ENCODE peak calls at places on chromosomes 13 and 19, in four cellular contexts. E is A172; V is RCC 7860; M is activated CD4-positive, alpha-beta T cell treated with anti-CD3 and anti-CD28 coated beads, Interleukin-2, amount 50 U/mL, for 1 hour. U is an unnamed sample.

GRCh38 chr19:4391701-4392543 is 8.4 kb downstream of the SH3GL1 start:
- DNase-seq in E (peak; percentile 35), V (no peak), M (no peak), U (no peak)

GRCh38 chr19:45251452-45252354 is 632 bp downstream of the MARK4 start:
- DNase-seq in E (no peak), V (no peak), M (no peak), U (no peak)

GRCh38 chr19:39971380-39971841 is 446 bp downstream of the PSMC4 start:
- DNase-seq in E (peak; percentile 6), V (no peak), M (no peak), U (peak; percentile 30)

GRCh38 chr19:18270304-18270703 is 3.9 kb downstream of the IQCN start:
- DNase-seq in E (no peak), V (no peak), M (no peak), U (no peak)

GRCh38 chr13:67390462-67391093 is 160.4 kb upstream of the PCDH9 start:
- DNase-seq in E (peak; percentile 8), V (no peak), M (no peak), U (peak; percentile 5)

GRCh38 chr13:91228083-91228482 is 119.4 kb upstream of the MIR17HG start:
- DNase-seq in E (no peak), V (no peak), M (no peak), U (no peak)

GRCh38 chr13:104855581-104855980 is 1679.9 kb downstream of the EFNB2 start:
- DNase-seq in E (no peak), V (no peak), M (no peak), U (no peak)

GRCh38 chr13:58097831-58098230 is 466.3 kb downstream of the PCDH17 start:
- DNase-seq in E (peak; percentile 5), V (no peak), M (no peak), U (no peak)

GRCh38 chr13:31846182-31846938 is 107.0 kb downstream of the RXFP2 start:
- DNase-seq in E (peak; percentile 45), V (peak; percentile 45), M (peak; percentile 48), U (peak; percentile 63)

GRCh38 chr19:35642798-35643254 is 1.3 kb downstream of the ETV2 start:
- DNase-seq in E (no peak), V (no peak), M (no peak), U (no peak)

GRCh38 chr13:98896868-98897144 is 81.1 kb downstream of the DOCK9 start:
- DNase-seq in E (no peak), V (no peak), M (no peak), U (no peak)

GRCh38 chr19:49585023-49585422 is 3.9 kb downstream of the PRRG2 start:
- DNase-seq in E (no peak), V (no peak), M (no peak), U (no peak)

GRCh38 chr13:50141660-50142010 is 126.4 kb downstream of the KCNRG start:
- DNase-seq in E (no peak), V (no peak), M (no peak), U (no peak)

GRCh38 chr13:46575843-46576242 is 22.9 kb downstream of the LRCH1 start:
- DNase-seq in E (peak; percentile 70), V (peak; percentile 84), M (no peak), U (peak; percentile 23)

GRCh38 chr13:21402586-21403307 is 56.4 kb downstream of the ZDHHC20 start:
- DNase-seq in E (peak; percentile 12), V (peak; percentile 24), M (no peak), U (no peak)

GRCh38 chr19:16536130-16536529 is 6.1 kb downstream of the CHERP start:
- DNase-seq in E (no peak), V (no peak), M (no peak), U (no peak)

GRCh38 chr13:75867718-75868117 is 231.6 kb downstream of the LMO7 start:
- DNase-seq in E (no peak), V (no peak), M (no peak), U (no peak)

GRCh38 chr19:49297403-49297802 is 27.6 kb downstream of the SLC6A16 start:
- DNase-seq in E (no peak), V (no peak), M (no peak), U (no peak)

GRCh38 chr13:25602206-25602605 is 230.4 kb downstream of the ATP8A2 start:
- DNase-seq in E (no peak), V (no peak), M (no peak), U (no peak)